ENCODE peak calls at places on chromosomes 4 and X, in nine cellular contexts. N is activated T-helper 1 cell treated with anti-CD3 and anti-CD28 coated beads, Interleukin-12 subunit alpha, Interleukin-12 subunit beta, Interleukin-2, Interleukin-4 antibody, amounts not matched to agents 30 ng/mL and 10 ng/mL and 1 ng/mL, durations not matched to agents 14 hours and 24 hours and 36 hours; A is H7; G is fibroblast of mammary gland; Z is T-helper 2 cell; R is GM20000; E is activated effector memory CD4-positive, alpha-beta T cell treated with anti-CD3 and anti-CD28 coated beads, Interleukin-2, amount 50 U/mL, for 16 hours; V is stimulated activated CD4-positive, alpha-beta T cell treated with anti-CD3 and anti-CD28 coated beads, Interleukin-1b, Interleukin-23, amount 100 ng/mL, for 24 hours; W is effector memory CD4-positive, alpha-beta T cell. P is an unnamed sample.

GRCh38 chrX:1400731-1401471 is 9.0 kb upstream of the SLC25A6 start:
- DNase-seq in V (no peak), R (no peak), N (no peak), E (peak; percentile 59), W (no peak), A (peak; percentile 80), G (no peak), Z (no peak), P (no peak)

GRCh38 chr4:169652535-169652934 is 32.2 kb downstream of the CLCN3 start:
- DNase-seq in E (no peak), W (no peak), V (no peak), R (no peak), A (no peak), G (no peak), Z (no peak), N (no peak), P (no peak)

GRCh38 chr4:2941138-2942036 is 21.8 kb downstream of the NOP14 start:
- DNase-seq in R (no peak), N (no peak), V (no peak), E (peak; percentile 60), W (no peak), G (no peak), Z (no peak), A (peak; percentile 45), P (no peak)

GRCh38 chrX:74925210-74926088 is at the start of gene NEXMIF:
- DNase-seq in A (peak; percentile 38), W (no peak), N (peak; percentile 6), G (peak; percentile 7), E (peak; percentile 69), Z (peak; percentile 3), V (no peak), R (peak; percentile 52), P (no peak)

GRCh38 chr4:155011163-155011825 is 197.1 kb upstream of the NPY2R start:
- DNase-seq in W (no peak), E (no peak), V (no peak), Z (no peak), G (no peak), A (no peak), R (no peak), N (no peak), P (no peak)

GRCh38 chr4:25500626-25501318 is 123.7 kb downstream of the ANAPC4 start:
- DNase-seq in Z (no peak), E (no peak), R (no peak), A (no peak), W (no peak), N (no peak), G (no peak), V (no peak), P (peak; percentile 11)

GRCh38 chr4:150722908-150723362 is 141.0 kb downstream of the MAB21L2 start:
- DNase-seq in W (no peak), G (peak; percentile 55), A (no peak), E (no peak), Z (no peak), R (no peak), V (no peak), N (no peak), P (no peak)

GRCh38 chrX:69024931-69025330 is 140.3 kb downstream of the PJA1 start:
- DNase-seq in Z (no peak), G (peak; percentile 61), N (no peak), R (no peak), E (no peak), V (no peak), A (peak; percentile 50), W (no peak), P (no peak)

GRCh38 chr4:704971-705277 is 708 bp upstream of the PCGF3 start:
- DNase-seq in R (no peak), V (no peak), W (no peak), N (no peak), Z (no peak), E (no peak), A (no peak), G (no peak), P (no peak)

GRCh38 chr4:55549888-55550287 is 3.2 kb upstream of the CLOCK start:
- DNase-seq in A (no peak), V (no peak), N (no peak), Z (no peak), R (no peak), E (no peak), W (no peak), G (peak; percentile 82), P (no peak)

GRCh38 chr4:77052352-77052751 is 23.4 kb downstream of the CCNI start:
- DNase-seq in W (peak; percentile 35), V (peak; percentile 49), G (peak; percentile 59), Z (peak; percentile 53), R (no peak), N (peak; percentile 29), E (peak; percentile 86), A (peak; percentile 52), P (no peak)

GRCh38 chr4:3269105-3269927 is 20.4 kb downstream of the MSANTD1 start:
- DNase-seq in V (no peak), Z (no peak), R (no peak), G (no peak), W (no peak), A (peak; percentile 70), E (peak; percentile 51), N (no peak), P (no peak)

GRCh38 chrX:43707812-43708548 is 51.9 kb downstream of the MAOA start:
- DNase-seq in Z (no peak), W (no peak), E (no peak), G (peak; percentile 74), N (no peak), R (no peak), V (no peak), A (no peak), P (no peak)

GRCh38 chr4:25531272-25531671 is 124.4 kb upstream of the SLC34A2 start:
- DNase-seq in A (peak; percentile 58), Z (no peak), V (no peak), W (no peak), R (no peak), N (no peak), E (no peak), G (no peak), P (peak; percentile 24)

GRCh38 chrX:79564362-79564761 is 197.2 kb upstream of the ITM2A start:
- DNase-seq in V (no peak), R (no peak), N (no peak), A (no peak), W (no peak), Z (no peak), G (no peak), E (no peak), P (no peak)

GRCh38 chr4:91471280-91471679 is 832.5 kb upstream of the GRID2 start:
- DNase-seq in A (no peak), N (no peak), R (no peak), E (no peak), G (no peak), Z (no peak), V (no peak), W (no peak), P (no peak)

GRCh38 chr4:133997440-133997839 is 204.1 kb downstream of the PABPC4L start:
- DNase-seq in W (no peak), E (no peak), R (no peak), G (peak; percentile 28), A (no peak), V (no peak), N (no peak), Z (no peak), P (no peak)

GRCh38 chr4:25950476-25951389 is 36.7 kb downstream of the SMIM20 start:
- DNase-seq in N (no peak), G (no peak), Z (no peak), A (peak; percentile 25), V (no peak), W (no peak), R (no peak), E (no peak), P (no peak)

GRCh38 chrX:25013593-25014365 is 2.0 kb downstream of the ARX start:
- DNase-seq in E (no peak), G (no peak), Z (no peak), V (no peak), R (no peak), N (no peak), A (peak; percentile 83), W (no peak), P (peak; percentile 20)

GRCh38 chrX:136166221-136166855 is 19.0 kb downstream of the FHL1 start:
- DNase-seq in V (no peak), R (no peak), A (no peak), E (no peak), G (peak; percentile 61), Z (no peak), N (no peak), W (no peak), P (no peak)

GRCh38 chr4:7444731-7445130 is 10.0 kb upstream of the PSAPL1 start:
- DNase-seq in Z (no peak), R (no peak), W (no peak), N (no peak), A (no peak), V (no peak), E (no peak), G (no peak), P (no peak)

GRCh38 chrX:78329486-78329885 is 2.1 kb upstream of the CYSLTR1 start:
- DNase-seq in N (no peak), R (no peak), W (no peak), Z (peak; percentile 9), V (no peak), E (peak; percentile 63), G (no peak), A (no peak), P (no peak)

GRCh38 chr4:174214102-174214878 is 69.2 kb downstream of the FBXO8 start:
- DNase-seq in W (no peak), R (no peak), N (no peak), G (no peak), Z (no peak), V (no peak), E (no peak), A (peak; percentile 66), P (no peak)

GRCh38 chr4:7198440-7199128 is 6.2 kb downstream of the SORCS2 start:
- DNase-seq in N (no peak), V (no peak), G (no peak), Z (no peak), W (no peak), A (peak; percentile 51), R (no peak), E (peak; percentile 57), P (no peak)

GRCh38 chr4:180542445-180543100 is 1700.6 kb upstream of the TENM3 start:
- DNase-seq in G (peak; percentile 56), E (no peak), N (no peak), V (no peak), W (no peak), Z (no peak), R (no peak), A (no peak), P (no peak)

GRCh38 chr4:141011799-141012377 is 121.4 kb downstream of the RNF150 start:
- DNase-seq in G (no peak), N (no peak), A (no peak), Z (no peak), E (no peak), R (no peak), V (no peak), W (no peak), P (no peak)

GRCh38 chr4:39054497-39054896 is 7.5 kb upstream of the KLHL5 start:
- DNase-seq in G (no peak), R (no peak), A (no peak), W (no peak), Z (no peak), E (no peak), V (no peak), N (no peak), P (no peak)

GRCh38 chr4:41935652-41936021 is 408 bp downstream of the TMEM33 start:
- DNase-seq in N (no peak), E (peak; percentile 70), V (no peak), Z (no peak), R (peak; percentile 15), W (no peak), G (peak; percentile 37), A (no peak), P (peak; percentile 62)

P was measured in NAMALWA.